ENCODE peak calls at places on chromosomes 16 and 17, in seven cellular contexts. One of them, this sample, is unnamed.

GRCh38 chr17:45948881-45949624 is 50.0 kb upstream of the STH start:
- DNase-seq in HCT116: peak
- DNase-seq in CD8-positive, alpha-beta T cell: peak
- DNase-seq in fibroblast of lung: peak
- DNase-seq in CD4-positive, alpha-beta T cell: peak
- DNase-seq in stomach: peak
- DNase-seq in upper lobe of left lung: peak
- DNase-seq in this sample: peak

GRCh38 chr17:77365584-77366186 is 224.9 kb downstream of the SEC14L1 start:
- DNase-seq in fibroblast of lung: peak
- DNase-seq in HCT116: peak
- DNase-seq in stomach: peak
- DNase-seq in CD8-positive, alpha-beta T cell: no peak
- DNase-seq in CD4-positive, alpha-beta T cell: peak
- DNase-seq in upper lobe of left lung: peak
- DNase-seq in this sample: peak

GRCh38 chr17:66276328-66276937 is 26.0 kb upstream of the PRKCA start:
- DNase-seq in fibroblast of lung: peak
- DNase-seq in CD8-positive, alpha-beta T cell: no peak
- DNase-seq in CD4-positive, alpha-beta T cell: no peak
- DNase-seq in HCT116: no peak
- DNase-seq in stomach: no peak
- DNase-seq in upper lobe of left lung: no peak
- DNase-seq in this sample: no peak

GRCh38 chr17:46739982-46740381 is 78.5 kb downstream of the WNT3 start:
- DNase-seq in fibroblast of lung: no peak
- DNase-seq in HCT116: no peak
- DNase-seq in stomach: no peak
- DNase-seq in upper lobe of left lung: no peak
- DNase-seq in CD8-positive, alpha-beta T cell: no peak
- DNase-seq in CD4-positive, alpha-beta T cell: no peak
- DNase-seq in this sample: no peak

GRCh38 chr16:84274515-84274914 is 20.2 kb upstream of the WFDC1 start:
- DNase-seq in upper lobe of left lung: no peak
- DNase-seq in CD8-positive, alpha-beta T cell: no peak
- DNase-seq in stomach: no peak
- DNase-seq in CD4-positive, alpha-beta T cell: no peak
- DNase-seq in HCT116: no peak
- DNase-seq in fibroblast of lung: no peak
- DNase-seq in this sample: no peak

GRCh38 chr17:46822388-46822921 is 4.0 kb upstream of the WNT3 start:
- DNase-seq in HCT116: peak
- DNase-seq in CD8-positive, alpha-beta T cell: no peak
- DNase-seq in upper lobe of left lung: peak
- DNase-seq in stomach: no peak
- DNase-seq in CD4-positive, alpha-beta T cell: no peak
- DNase-seq in fibroblast of lung: no peak
- DNase-seq in this sample: no peak

GRCh38 chr16:56246051-56246817 is 54.9 kb downstream of the GNAO1 start:
- DNase-seq in stomach: no peak
- DNase-seq in fibroblast of lung: peak
- DNase-seq in HCT116: no peak
- DNase-seq in upper lobe of left lung: peak
- DNase-seq in CD4-positive, alpha-beta T cell: no peak
- DNase-seq in CD8-positive, alpha-beta T cell: no peak
- DNase-seq in this sample: peak

GRCh38 chr17:73646409-73647305 is 2.4 kb upstream of the SDK2 start:
- DNase-seq in CD8-positive, alpha-beta T cell: peak
- DNase-seq in CD4-positive, alpha-beta T cell: peak
- DNase-seq in stomach: peak
- DNase-seq in fibroblast of lung: no peak
- DNase-seq in HCT116: no peak
- DNase-seq in upper lobe of left lung: no peak
- DNase-seq in this sample: no peak

GRCh38 chr17:17557796-17558195 is 33.7 kb downstream of the PEMT start:
- DNase-seq in CD4-positive, alpha-beta T cell: no peak
- DNase-seq in stomach: peak
- DNase-seq in CD8-positive, alpha-beta T cell: no peak
- DNase-seq in HCT116: no peak
- DNase-seq in upper lobe of left lung: no peak
- DNase-seq in fibroblast of lung: no peak
- DNase-seq in this sample: no peak

GRCh38 chr17:64171041-64171440 is 41.1 kb upstream of the ERN1 start:
- DNase-seq in upper lobe of left lung: no peak
- DNase-seq in HCT116: no peak
- DNase-seq in CD8-positive, alpha-beta T cell: no peak
- DNase-seq in stomach: no peak
- DNase-seq in CD4-positive, alpha-beta T cell: no peak
- DNase-seq in fibroblast of lung: peak
- DNase-seq in this sample: no peak

GRCh38 chr17:46000292-46000691 is 1.2 kb downstream of the STH start:
- DNase-seq in HCT116: no peak
- DNase-seq in fibroblast of lung: no peak
- DNase-seq in CD4-positive, alpha-beta T cell: no peak
- DNase-seq in upper lobe of left lung: no peak
- DNase-seq in stomach: no peak
- DNase-seq in CD8-positive, alpha-beta T cell: no peak
- DNase-seq in this sample: no peak

GRCh38 chr16:23976091-23977001 is 140.6 kb downstream of the PRKCB start:
- DNase-seq in fibroblast of lung: no peak
- DNase-seq in CD4-positive, alpha-beta T cell: no peak
- DNase-seq in CD8-positive, alpha-beta T cell: no peak
- DNase-seq in HCT116: no peak
- DNase-seq in stomach: no peak
- DNase-seq in upper lobe of left lung: no peak
- DNase-seq in this sample: no peak

GRCh38 chr17:34840758-34841157 is 120.5 kb downstream of the CCT6B start:
- DNase-seq in CD8-positive, alpha-beta T cell: peak
- DNase-seq in HCT116: no peak
- DNase-seq in stomach: no peak
- DNase-seq in fibroblast of lung: no peak
- DNase-seq in CD4-positive, alpha-beta T cell: no peak
- DNase-seq in upper lobe of left lung: no peak
- DNase-seq in this sample: no peak

GRCh38 chr16:73464834-73465233 is 416.9 kb upstream of the ZFHX3 start:
- DNase-seq in HCT116: no peak
- DNase-seq in stomach: no peak
- DNase-seq in CD8-positive, alpha-beta T cell: no peak
- DNase-seq in fibroblast of lung: no peak
- DNase-seq in upper lobe of left lung: no peak
- DNase-seq in CD4-positive, alpha-beta T cell: no peak
- DNase-seq in this sample: no peak

GRCh38 chr17:78291944-78292910 is 60.8 kb downstream of the TMEM235 start:
- DNase-seq in stomach: no peak
- DNase-seq in CD8-positive, alpha-beta T cell: no peak
- DNase-seq in fibroblast of lung: no peak
- DNase-seq in HCT116: no peak
- DNase-seq in CD4-positive, alpha-beta T cell: no peak
- DNase-seq in upper lobe of left lung: no peak
- DNase-seq in this sample: peak

GRCh38 chr17:65228734-65229390 is 91.7 kb downstream of the RGS9 start:
- DNase-seq in CD8-positive, alpha-beta T cell: no peak
- DNase-seq in CD4-positive, alpha-beta T cell: no peak
- DNase-seq in fibroblast of lung: peak
- DNase-seq in HCT116: peak
- DNase-seq in upper lobe of left lung: peak
- DNase-seq in stomach: no peak
- DNase-seq in this sample: no peak

GRCh38 chr17:45143767-45144198 is 4.5 kb upstream of the HEXIM1 start:
- DNase-seq in fibroblast of lung: peak
- DNase-seq in stomach: peak
- DNase-seq in CD4-positive, alpha-beta T cell: no peak
- DNase-seq in CD8-positive, alpha-beta T cell: peak
- DNase-seq in HCT116: no peak
- DNase-seq in upper lobe of left lung: peak
- DNase-seq in this sample: peak

GRCh38 chr16:47715442-47716054 is 254.4 kb downstream of the PHKB start:
- DNase-seq in stomach: no peak
- DNase-seq in CD8-positive, alpha-beta T cell: no peak
- DNase-seq in upper lobe of left lung: no peak
- DNase-seq in HCT116: no peak
- DNase-seq in CD4-positive, alpha-beta T cell: no peak
- DNase-seq in fibroblast of lung: peak
- DNase-seq in this sample: no peak

GRCh38 chr16:48124266-48124665 is 31.5 kb downstream of the ABCC12 start:
- DNase-seq in fibroblast of lung: no peak
- DNase-seq in CD8-positive, alpha-beta T cell: no peak
- DNase-seq in stomach: no peak
- DNase-seq in CD4-positive, alpha-beta T cell: no peak
- DNase-seq in HCT116: no peak
- DNase-seq in upper lobe of left lung: no peak
- DNase-seq in this sample: no peak

GRCh38 chr16:30060354-30061194 is 5.0 kb upstream of the ALDOA start:
- DNase-seq in fibroblast of lung: no peak
- DNase-seq in CD4-positive, alpha-beta T cell: no peak
- DNase-seq in stomach: no peak
- DNase-seq in HCT116: no peak
- DNase-seq in CD8-positive, alpha-beta T cell: no peak
- DNase-seq in upper lobe of left lung: no peak
- DNase-seq in this sample: no peak

GRCh38 chr17:60525624-60526514 is at the start of gene APPBP2:
- DNase-seq in stomach: peak
- DNase-seq in upper lobe of left lung: peak
- DNase-seq in CD4-positive, alpha-beta T cell: peak
- DNase-seq in fibroblast of lung: peak
- DNase-seq in CD8-positive, alpha-beta T cell: peak
- DNase-seq in HCT116: peak
- DNase-seq in this sample: peak

DNA sequence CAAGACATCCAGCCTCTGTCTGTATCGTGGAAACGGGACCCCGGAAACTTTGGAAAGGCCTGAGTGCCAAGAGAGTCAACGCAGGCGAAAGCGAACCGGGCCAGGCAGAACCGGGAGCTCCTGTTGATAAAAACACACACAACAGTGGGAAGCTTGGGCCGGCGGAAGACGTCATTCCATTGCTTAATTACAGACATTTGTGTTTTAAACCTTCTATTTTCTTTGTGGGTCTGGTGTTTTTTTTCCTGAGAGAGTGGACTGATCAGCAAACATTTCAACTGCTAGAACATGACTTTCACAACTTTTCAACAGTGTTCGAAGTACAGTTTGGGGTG is 879 bp upstream of the RNF157 start:
- DNase-seq in HCT116: no peak
- DNase-seq in fibroblast of lung: no peak
- DNase-seq in CD4-positive, alpha-beta T cell: no peak
- DNase-seq in upper lobe of left lung: no peak
- DNase-seq in stomach: peak
- DNase-seq in CD8-positive, alpha-beta T cell: no peak
- DNase-seq in this sample: peak
- H3K27ac ChIP-seq in HCT116: no peak
- H3K27ac ChIP-seq in fibroblast of lung: no peak
- H3K27ac ChIP-seq in CD4-positive, alpha-beta T cell: peak
- H3K27ac ChIP-seq in upper lobe of left lung: no peak
- H3K27ac ChIP-seq in stomach: peak
- H3K27ac ChIP-seq in CD8-positive, alpha-beta T cell: peak
- H3K27ac ChIP-seq in this sample: no peak

GRCh38 chr17:828761-829160 is 46.6 kb downstream of the MRM3 start:
- DNase-seq in upper lobe of left lung: no peak
- DNase-seq in stomach: no peak
- DNase-seq in HCT116: no peak
- DNase-seq in fibroblast of lung: peak
- DNase-seq in CD4-positive, alpha-beta T cell: no peak
- DNase-seq in CD8-positive, alpha-beta T cell: no peak
- DNase-seq in this sample: no peak
- H3K27ac ChIP-seq in upper lobe of left lung: no peak
- H3K27ac ChIP-seq in stomach: no peak
- H3K27ac ChIP-seq in HCT116: no peak
- H3K27ac ChIP-seq in fibroblast of lung: no peak
- H3K27ac ChIP-seq in CD4-positive, alpha-beta T cell: no peak
- H3K27ac ChIP-seq in CD8-positive, alpha-beta T cell: no peak
- H3K27ac ChIP-seq in this sample: no peak

GRCh38 chr17:57600092-57600491 is 145.0 kb downstream of the CCDC182 start:
- DNase-seq in upper lobe of left lung: no peak
- DNase-seq in stomach: no peak
- DNase-seq in CD4-positive, alpha-beta T cell: no peak
- DNase-seq in fibroblast of lung: peak
- DNase-seq in CD8-positive, alpha-beta T cell: peak
- DNase-seq in HCT116: no peak
- DNase-seq in this sample: no peak

GRCh38 chr17:57595942-57596695 is 149.0 kb downstream of the CCDC182 start:
- DNase-seq in CD8-positive, alpha-beta T cell: no peak
- DNase-seq in HCT116: no peak
- DNase-seq in stomach: no peak
- DNase-seq in fibroblast of lung: no peak
- DNase-seq in CD4-positive, alpha-beta T cell: no peak
- DNase-seq in upper lobe of left lung: no peak
- DNase-seq in this sample: no peak

GRCh38 chr17:57599271-57600045 is 145.6 kb downstream of the CCDC182 start:
- DNase-seq in CD8-positive, alpha-beta T cell: peak
- DNase-seq in HCT116: no peak
- DNase-seq in fibroblast of lung: no peak
- DNase-seq in stomach: no peak
- DNase-seq in upper lobe of left lung: peak
- DNase-seq in CD4-positive, alpha-beta T cell: no peak
- DNase-seq in this sample: no peak

GRCh38 chr17:57597101-57597500 is 148.0 kb downstream of the CCDC182 start:
- DNase-seq in HCT116: no peak
- DNase-seq in CD8-positive, alpha-beta T cell: no peak
- DNase-seq in fibroblast of lung: no peak
- DNase-seq in CD4-positive, alpha-beta T cell: no peak
- DNase-seq in stomach: no peak
- DNase-seq in upper lobe of left lung: no peak
- DNase-seq in this sample: no peak

GRCh38 chr17:57597531-57598453 is 147.3 kb downstream of the CCDC182 start:
- DNase-seq in upper lobe of left lung: peak
- DNase-seq in CD8-positive, alpha-beta T cell: peak
- DNase-seq in HCT116: peak
- DNase-seq in stomach: peak
- DNase-seq in CD4-positive, alpha-beta T cell: no peak
- DNase-seq in fibroblast of lung: peak
- DNase-seq in this sample: peak
- H3K27ac ChIP-seq in upper lobe of left lung: no peak
- H3K27ac ChIP-seq in CD8-positive, alpha-beta T cell: no peak
- H3K27ac ChIP-seq in HCT116: peak
- H3K27ac ChIP-seq in stomach: no peak
- H3K27ac ChIP-seq in CD4-positive, alpha-beta T cell: no peak
- H3K27ac ChIP-seq in fibroblast of lung: no peak
- H3K27ac ChIP-seq in this sample: peak

GRCh38 chr17:81070541-81071246 is 35.7 kb downstream of the BAIAP2 start:
- DNase-seq in CD8-positive, alpha-beta T cell: no peak
- DNase-seq in fibroblast of lung: no peak
- DNase-seq in CD4-positive, alpha-beta T cell: no peak
- DNase-seq in HCT116: no peak
- DNase-seq in upper lobe of left lung: no peak
- DNase-seq in stomach: no peak
- DNase-seq in this sample: no peak
- H3K27ac ChIP-seq in CD8-positive, alpha-beta T cell: no peak
- H3K27ac ChIP-seq in fibroblast of lung: no peak
- H3K27ac ChIP-seq in CD4-positive, alpha-beta T cell: no peak
- H3K27ac ChIP-seq in HCT116: no peak
- H3K27ac ChIP-seq in upper lobe of left lung: peak
- H3K27ac ChIP-seq in stomach: peak
- H3K27ac ChIP-seq in this sample: no peak

GRCh38 chr16:22070361-22071351 is 21.7 kb upstream of the VWA3A start:
- DNase-seq in stomach: peak
- DNase-seq in CD8-positive, alpha-beta T cell: no peak
- DNase-seq in HCT116: no peak
- DNase-seq in fibroblast of lung: peak
- DNase-seq in upper lobe of left lung: no peak
- DNase-seq in CD4-positive, alpha-beta T cell: no peak
- DNase-seq in this sample: no peak
- H3K27ac ChIP-seq in stomach: no peak
- H3K27ac ChIP-seq in CD8-positive, alpha-beta T cell: no peak
- H3K27ac ChIP-seq in HCT116: no peak
- H3K27ac ChIP-seq in fibroblast of lung: peak
- H3K27ac ChIP-seq in upper lobe of left lung: peak
- H3K27ac ChIP-seq in CD4-positive, alpha-beta T cell: no peak
- H3K27ac ChIP-seq in this sample: no peak

This sample was measured in adrenal gland.